ENCODE peak calls at places on chromosomes 16 and 17, in six cellular contexts. J is GM12891, N is lower leg skin, M is erythroblast, O is stomach, U is esophagus squamous epithelium. T is an unnamed sample.

GRCh38 chr16:72050769-72051464 is 3.4 kb upstream of the HP start:
- DNase-seq in J (no peak), N (no peak), M (no peak), O (no peak), U (no peak), T (no peak)

GRCh38 chr16:19696961-19697360 is 21.1 kb downstream of the KNOP1 start:
- DNase-seq in J (no peak), N (no peak), M (no peak), O (no peak), U (no peak), T (no peak)

GRCh38 chr16:86199871-86200700 is 301.1 kb downstream of the IRF8 start:
- DNase-seq in J (no peak), N (no peak), M (no peak), O (no peak), U (no peak), T (no peak)

GRCh38 chr17:47621293-47622178 is 28.2 kb upstream of the KPNB1 start:
- DNase-seq in J (no peak), N (no peak), M (no peak), O (no peak), U (no peak), T (peak; percentile 87)

GRCh38 chr17:28509784-28510183 is 3.6 kb downstream of the FOXN1 start:
- DNase-seq in J (no peak), N (no peak), M (no peak), O (no peak), U (no peak), T (peak; percentile 56)

GRCh38 chr17:32298298-32298697 is 32.7 kb downstream of the RHBDL3 start:
- DNase-seq in J (no peak), N (no peak), M (no peak), O (no peak), U (no peak), T (no peak)

GRCh38 chr17:5329784-5330557 is 47.9 kb downstream of the RABEP1 start:
- DNase-seq in J (no peak), N (no peak), M (no peak), O (no peak), U (no peak), T (no peak)

GRCh38 chr17:7393613-7394451 is 493 bp downstream of the PLSCR3 start:
- DNase-seq in J (no peak), N (no peak), M (no peak), O (peak; percentile 33), U (no peak), T (no peak)

GRCh38 chr16:12531937-12532336 is 271.8 kb downstream of the CPPED1 start:
- DNase-seq in J (no peak), N (no peak), M (no peak), O (no peak), U (no peak), T (no peak)

GRCh38 chr16:4032768-4033167 is 83.5 kb downstream of the ADCY9 start:
- DNase-seq in J (no peak), N (no peak), M (no peak), O (peak; percentile 72), U (no peak), T (no peak)

GRCh38 chr17:56667925-56668324 is 74.4 kb downstream of the NOG start:
- DNase-seq in J (no peak), N (no peak), M (no peak), O (no peak), U (no peak), T (no peak)

GRCh38 chr17:56665864-56666263 is 72.4 kb downstream of the NOG start:
- DNase-seq in J (no peak), N (no peak), M (no peak), O (no peak), U (no peak), T (no peak)

GRCh38 chr16:11613381-11614303 is 26.9 kb upstream of the LITAF start:
- DNase-seq in J (no peak), N (peak; percentile 72), M (peak; percentile 93), O (peak; percentile 69), U (peak; percentile 33), T (no peak)

GRCh38 chr17:71337903-71338302 is 782.9 kb upstream of the SOX9 start:
- DNase-seq in J (no peak), N (no peak), M (no peak), O (no peak), U (no peak), T (no peak)

GRCh38 chr17:19744492-19744891 is 3.6 kb downstream of the ALDH3A1 start:
- DNase-seq in J (no peak), N (no peak), M (no peak), O (no peak), U (no peak), T (no peak)

GRCh38 chr17:81840826-81841778 is 6.3 kb upstream of the PPP1R27 start:
- DNase-seq in J (no peak), N (no peak), M (no peak), O (peak; percentile 66), U (no peak), T (no peak)

GRCh38 chr16:64952177-64952576 is 169.7 kb downstream of the CDH11 start:
- DNase-seq in J (no peak), N (no peak), M (no peak), O (no peak), U (no peak), T (no peak)

DNA sequence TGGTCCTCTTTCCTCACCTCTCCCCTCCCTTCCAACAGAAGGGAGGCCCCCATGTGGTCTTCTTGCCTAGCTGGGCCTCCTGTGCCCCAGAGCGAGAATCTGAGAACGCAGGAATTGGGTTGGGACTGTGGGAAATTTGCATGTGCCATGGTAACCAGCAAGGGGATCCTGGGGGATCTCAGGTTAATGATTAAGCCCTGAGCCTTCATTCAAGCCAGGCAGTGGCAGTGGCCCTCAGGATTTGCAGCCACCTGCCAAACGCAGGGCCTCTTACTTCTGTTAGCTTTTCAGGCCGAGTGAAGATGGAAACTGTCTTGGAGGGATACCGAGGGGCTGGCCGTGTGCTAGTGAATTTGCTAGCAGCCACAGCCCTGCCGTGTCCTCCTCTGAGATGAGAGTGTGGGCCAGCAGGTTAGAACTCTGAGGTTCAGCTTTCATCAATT is 40.3 kb downstream of the KSR1 start:
- DNase-seq in J (no peak), N (no peak), M (no peak), O (peak; percentile 47), U (no peak), T (no peak)
- TF ChIP-seq POLR2A in J (no peak), N (no peak), M (no peak), O (no peak), U (no peak), T (no peak)

GRCh38 chr17:75265614-75266314 is 4.1 kb downstream of the MRPS7 start:
- DNase-seq in J (no peak), N (no peak), M (no peak), O (no peak), U (no peak), T (no peak)
- TF ChIP-seq POLR2A in J (no peak), N (no peak), M (no peak), O (no peak), U (no peak), T (no peak)

GRCh38 chr17:986322-986929 is 6.8 kb upstream of the NXN start:
- DNase-seq in J (no peak), N (no peak), M (no peak), O (no peak), U (no peak), T (no peak)
- TF ChIP-seq POLR2A in J (no peak), N (no peak), M (no peak), O (no peak), U (no peak), T (no peak)

DNA sequence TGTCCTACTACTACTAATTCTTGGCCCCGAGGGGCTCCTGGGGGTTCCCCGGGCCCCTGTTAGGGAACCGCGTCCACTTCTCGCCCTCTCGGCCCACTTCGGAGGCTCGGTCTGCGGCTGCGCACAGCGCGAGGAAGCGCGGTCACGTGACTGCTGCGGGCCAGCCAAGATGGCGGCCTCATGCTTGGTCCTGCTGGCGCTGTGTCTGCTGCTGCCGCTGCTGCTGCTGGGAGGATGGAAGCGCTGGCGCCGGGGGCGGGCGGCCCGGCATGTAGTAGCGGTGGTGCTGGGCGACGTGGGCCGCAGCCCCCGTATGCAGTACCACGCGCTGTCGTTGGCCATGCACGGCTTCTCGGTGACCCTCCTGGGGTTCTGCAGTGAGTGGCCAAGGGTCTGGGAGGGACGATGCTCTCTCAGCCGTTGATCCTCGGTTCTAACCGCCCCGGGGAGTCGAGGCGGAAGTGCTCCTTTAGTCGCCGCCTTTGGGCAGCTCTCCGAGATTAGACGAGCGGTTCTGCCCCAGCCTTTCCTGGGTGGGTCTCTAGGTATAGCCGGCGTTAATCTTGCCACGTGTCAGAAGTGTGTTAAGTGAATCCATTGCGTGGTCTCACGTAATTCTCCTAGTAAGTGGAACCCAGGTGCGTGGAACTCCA is at the start of gene ALG1:
- DNase-seq in J (peak; percentile 95), N (peak; percentile 84), M (peak; percentile 92), O (peak; percentile 91), U (peak; percentile 33), T (peak; percentile 90)
- TF ChIP-seq POLR2A in J (peak; percentile 97), N (no peak), M (peak; percentile 89), O (peak; percentile 40), U (peak; percentile 55), T (peak; percentile 98)

DNA sequence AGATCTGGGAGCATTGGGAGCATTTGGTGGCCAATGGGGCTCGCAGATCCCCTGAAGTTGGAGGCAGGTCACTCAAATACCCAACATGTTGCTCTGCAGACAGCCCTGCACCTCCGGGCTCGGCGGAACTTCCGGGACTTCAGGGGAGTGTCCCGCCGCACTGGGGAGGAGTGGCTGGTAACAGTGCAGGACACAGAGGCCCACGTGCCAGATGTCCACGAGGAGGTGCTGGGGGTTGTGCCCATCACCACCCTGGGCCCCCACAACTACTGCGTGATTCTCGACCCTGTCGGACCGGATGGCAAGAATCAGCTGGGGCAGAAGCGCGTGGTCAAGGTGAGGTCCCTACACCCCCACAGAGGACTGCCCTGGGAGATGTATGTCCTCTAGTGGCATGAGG is 16.4 kb downstream of the MVP start:
- DNase-seq in J (no peak), N (no peak), M (no peak), O (no peak), U (no peak), T (no peak)
- TF ChIP-seq POLR2A in J (no peak), N (no peak), M (no peak), O (no peak), U (no peak), T (no peak)

DNA sequence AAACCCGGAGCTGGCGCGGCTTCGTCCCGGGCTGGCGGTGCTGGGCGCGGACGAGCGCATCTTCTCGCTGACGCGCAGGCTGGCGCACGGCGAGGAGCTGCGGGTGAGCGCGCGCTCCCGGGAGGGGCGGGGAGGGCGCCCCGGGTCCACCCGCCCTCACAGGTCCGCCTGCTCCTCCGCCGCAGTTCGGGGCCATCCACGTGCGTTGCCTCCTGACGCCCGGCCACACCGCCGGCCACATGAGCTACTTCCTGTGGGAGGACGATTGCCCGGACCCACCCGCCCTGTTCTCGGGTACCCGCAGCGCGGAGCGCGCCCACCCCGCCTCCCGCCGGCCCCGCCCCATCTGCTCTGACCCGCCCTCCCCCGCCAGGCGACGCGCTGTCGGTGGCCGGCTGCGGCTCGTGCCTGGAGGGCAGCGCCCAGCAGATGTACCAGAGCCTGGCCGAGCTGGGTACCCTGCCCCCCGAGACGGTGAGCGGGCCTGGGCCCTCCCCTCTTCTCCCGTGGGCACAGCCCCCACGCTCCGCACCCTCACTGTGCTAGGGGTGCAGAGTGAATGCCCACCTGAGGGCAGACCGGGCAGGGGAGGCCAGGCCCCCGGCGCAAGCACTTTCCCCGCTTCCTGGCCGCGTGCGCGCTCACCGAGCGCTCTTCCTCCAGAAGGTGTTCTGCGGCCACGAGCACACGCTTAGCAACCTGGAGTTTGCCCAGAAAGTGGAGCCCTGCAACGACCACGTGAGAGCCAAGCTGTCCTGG is 1.4 kb downstream of the HAGHL start:
- DNase-seq in J (peak; percentile 83), N (peak; percentile 45), M (peak; percentile 85), O (peak; percentile 69), U (no peak), T (peak; percentile 95)
- TF ChIP-seq POLR2A in J (peak; percentile 25), N (no peak), M (no peak), O (no peak), U (no peak), T (peak; percentile 28)

GRCh38 chr16:79599837-79600635 is 501 bp downstream of the MAF start:
- DNase-seq in J (peak; percentile 37), N (no peak), M (peak; percentile 11), O (peak; percentile 72), U (no peak), T (no peak)
- TF ChIP-seq POLR2A in J (no peak), N (no peak), M (no peak), O (no peak), U (peak; percentile 43), T (no peak)